ENCODE peak calls at places on chromosomes 13 and 19, in six cellular contexts. M is uterus; C is SK-N-SH; F is testis; A is CD8-positive, alpha-beta memory T cell; W is endodermal cell. J is an unnamed sample. For H3K36me3, the result is how much of the 10 kb centered on the place peaks cover.

GRCh38 chr19:1351324-1351947 is 32.3 kb upstream of the NDUFS7 start:
- DNase-seq in W (no peak), F (no peak), A (no peak), C (peak), M (no peak), J (no peak)

GRCh38 chr13:39073983-39074382 is 35.7 kb downstream of the NHLRC3 start:
- DNase-seq in W (peak), M (no peak), C (no peak), F (no peak), A (no peak), J (no peak)

GRCh38 chr13:111027481-111028439 is 87.3 kb upstream of the ARHGEF7 start:
- DNase-seq in C (no peak), A (no peak), W (no peak), F (no peak), M (no peak), J (no peak)

GRCh38 chr13:111401755-111402154 is 81.3 kb downstream of the TEX29 start:
- DNase-seq in W (no peak), C (no peak), A (no peak), F (no peak), M (no peak), J (no peak)

GRCh38 chr19:14159059-14159458 is 22.7 kb upstream of the ASF1B start:
- DNase-seq in A (no peak), W (no peak), M (no peak), C (no peak), F (no peak), J (no peak)

GRCh38 chr13:53069800-53070199 is 41.2 kb downstream of the OLFM4 start:
- DNase-seq in M (no peak), A (no peak), C (no peak), F (no peak), W (no peak), J (no peak)

GRCh38 chr19:55174425-55175116 is 5.5 kb downstream of the SYT5 start:
- DNase-seq in F (no peak), A (no peak), C (no peak), M (no peak), W (no peak), J (no peak)

GRCh38 chr19:15453091-15453498 is 3.3 kb upstream of the WIZ start:
- DNase-seq in W (peak), F (no peak), A (no peak), M (no peak), C (peak), J (no peak)

GRCh38 chr19:54179921-54180452 is 7.0 kb upstream of the TMC4 start:
- DNase-seq in M (no peak), C (peak), A (no peak), F (peak), W (peak), J (no peak)

GRCh38 chr13:77523834-77524728 is 11.4 kb upstream of the SCEL start:
- DNase-seq in F (no peak), C (no peak), A (no peak), M (no peak), W (no peak), J (no peak)

GRCh38 chr13:50122465-50122864 is 107.2 kb downstream of the KCNRG start:
- DNase-seq in M (no peak), F (no peak), A (no peak), W (peak), C (no peak), J (no peak)

GRCh38 chr13:107941345-107942029 is 273.8 kb downstream of the LIG4 start:
- DNase-seq in M (no peak), W (no peak), C (no peak), A (no peak), F (no peak), J (no peak)

GRCh38 chr13:31394491-31394890 is 194.7 kb downstream of the B3GLCT start:
- DNase-seq in M (no peak), C (no peak), W (no peak), A (no peak), F (no peak), J (no peak)

GRCh38 chr19:31499826-31500539 is 150.7 kb upstream of the TSHZ3 start:
- DNase-seq in C (no peak), W (no peak), M (no peak), A (no peak), F (no peak), J (no peak)

GRCh38 chr13:106513025-106513424 is 22.4 kb downstream of the EFNB2 start:
- DNase-seq in W (no peak), M (no peak), C (no peak), F (no peak), A (no peak), J (no peak)

GRCh38 chr13:33153421-33154381 is 131.9 kb downstream of the STARD13 start:
- DNase-seq in C (no peak), M (no peak), A (no peak), F (no peak), W (peak), J (no peak)

GRCh38 chr13:40576369-40576768 is 90.1 kb downstream of the FOXO1 start:
- DNase-seq in A (no peak), W (no peak), M (no peak), F (no peak), C (no peak), J (no peak)

GRCh38 chr19:39557791-39558622 is 18.0 kb upstream of the EID2 start:
- DNase-seq in C (no peak), W (no peak), F (no peak), A (peak), M (no peak), J (peak)

GRCh38 chr19:959935-960502 is 24.1 kb upstream of the WDR18 start:
- DNase-seq in F (no peak), A (no peak), M (no peak), C (no peak), W (peak), J (no peak)

GRCh38 chr19:5805465-5806132 is 732 bp downstream of the NRTN start:
- DNase-seq in A (peak), W (peak), M (no peak), F (peak), C (peak), J (no peak)

GRCh38 chr19:1251233-1251502 is 2.8 kb downstream of the MIDN start:
- DNase-seq in W (no peak), M (peak), A (no peak), F (peak), C (peak), J (no peak)

GRCh38 chr13:45299194-45299593 is 41.8 kb downstream of the TPT1 start:
- DNase-seq in C (no peak), M (no peak), A (no peak), W (no peak), F (no peak), J (no peak)

GRCh38 chr13:111384441-111385181 is 64.2 kb downstream of the TEX29 start:
- DNase-seq in C (no peak), M (no peak), A (no peak), F (no peak), W (peak), J (no peak)

GRCh38 chr13:94389544-94390351 is 89.7 kb downstream of the DCT start:
- DNase-seq in C (no peak), F (no peak), W (no peak), M (no peak), A (no peak), J (no peak)

GRCh38 chr13:31982540-31982939 is 49.0 kb upstream of the FRY start:
- DNase-seq in F (peak), M (no peak), C (peak), A (no peak), W (no peak), J (no peak)

GRCh38 chr13:33204130-33204927 is 81.2 kb downstream of the STARD13 start:
- DNase-seq in F (peak), C (peak), A (no peak), M (peak), W (no peak), J (peak)

GRCh38 chr19:56404705-56405056 is 549 bp downstream of the ZNF583 start:
- DNase-seq in F (no peak), C (no peak), M (no peak), W (no peak), A (peak), J (no peak)

GRCh38 chr19:57192064-57192395 is 730 bp downstream of the ZNF264 start:
- DNase-seq in F (no peak), A (no peak), C (peak), M (no peak), W (no peak), J (no peak)

GRCh38 chr19:18408053-18408476 is 10.6 kb upstream of the LRRC25 start:
- DNase-seq in M (no peak), F (no peak), C (peak), W (peak), A (no peak), J (peak)

GRCh38 chr19:15280915-15281683 is 48.9 kb upstream of the EPHX3 start:
- DNase-seq in C (peak), F (peak), M (peak), W (no peak), A (no peak), J (no peak)

GRCh38 chr13:39144941-39145533 is 106.8 kb downstream of the NHLRC3 start:
- DNase-seq in C (peak), M (peak), F (peak), A (no peak), W (peak), J (peak)

GRCh38 chr13:46121033-46121432 is 16.2 kb upstream of the CPB2 start:
- DNase-seq in M (no peak), F (no peak), W (no peak), A (no peak), C (no peak), J (no peak)

GRCh38 chr19:54426291-54426918 is 11.1 kb downstream of the TTYH1 start:
- DNase-seq in M (no peak), W (peak), F (no peak), A (no peak), C (no peak), J (no peak)

GRCh38 chr13:85277753-85278152 is 521.5 kb downstream of the SLITRK6 start:
- DNase-seq in C (no peak), M (no peak), W (no peak), F (no peak), A (no peak), J (no peak)

GRCh38 chr19:43820098-43820860 is 6.8 kb upstream of the ZNF283 start:
- DNase-seq in A (no peak), M (peak), F (peak), C (peak), W (peak), J (no peak)

GRCh38 chr13:31111136-31111535 is 50.6 kb downstream of the HSPH1 start:
- DNase-seq in C (no peak), F (no peak), A (no peak), M (no peak), W (no peak), J (no peak)

GRCh38 chr19:46065486-46065885 is 24.7 kb upstream of the IGFL4 start:
- DNase-seq in W (no peak), A (no peak), C (no peak), M (no peak), F (no peak), J (no peak)

GRCh38 chr19:55809381-55810058 is 22.3 kb downstream of the NLRP11 start:
- DNase-seq in F (peak), W (peak), C (peak), A (peak), M (no peak), J (peak)

GRCh38 chr13:33859691-33860303 is 41.8 kb downstream of the RFC3 start:
- DNase-seq in C (no peak), F (no peak), M (no peak), W (no peak), A (no peak), J (no peak)

GRCh38 chr19:7527516-7528191 is 5.2 kb downstream of the MCOLN1 start:
- DNase-seq in C (no peak), F (no peak), M (no peak), W (no peak), A (no peak), J (no peak)

GRCh38 chr19:7529610-7530490 is 5.7 kb upstream of the PNPLA6 start:
- DNase-seq in A (no peak), C (no peak), W (no peak), M (no peak), F (no peak), J (no peak)

GRCh38 chr19:7528192-7528519 is 5.7 kb downstream of the MCOLN1 start:
- DNase-seq in A (no peak), W (peak), C (no peak), M (no peak), F (no peak), J (no peak)

GRCh38 chr19:7528522-7529245 is 6.3 kb downstream of the MCOLN1 start:
- DNase-seq in A (no peak), M (no peak), W (peak), C (no peak), F (no peak), J (no peak)

GRCh38 chr19:7529246-7529600 is 6.3 kb upstream of the PNPLA6 start:
- DNase-seq in M (no peak), A (no peak), F (no peak), C (no peak), W (peak), J (no peak)
- H3K36me3 ChIP-seq in M (under half), A (under half), F (under half), C (under half), W (under half), J (under half)

GRCh38 chr19:41294393-41294792 is 15.6 kb upstream of the CCDC97 start:
- DNase-seq in A (no peak), W (no peak), C (no peak), M (no peak), F (no peak), J (no peak)
- H3K4me3 ChIP-seq in A (no peak), W (no peak), C (no peak), M (no peak), F (no peak), J (no peak)

DNA sequence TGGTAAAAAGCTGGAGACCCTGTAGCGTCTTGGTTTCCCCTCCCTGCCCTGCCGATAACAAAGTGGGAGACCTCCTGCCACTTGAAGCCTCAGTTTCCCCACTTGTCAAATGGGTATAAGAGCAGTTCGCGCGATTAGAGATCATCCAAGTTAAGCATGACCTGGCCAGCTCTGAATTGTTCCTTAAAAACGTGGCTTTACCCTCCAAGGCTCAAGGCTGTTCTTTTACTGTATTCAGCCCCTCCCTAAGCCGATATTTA is 419 bp downstream of the TNPO2 start:
- DNase-seq in M (no peak), C (no peak), W (peak), A (no peak), F (no peak), J (no peak)
- H3K36me3 ChIP-seq in M (under half), C (under half), W (under half), A (under half), F (under half), J (under half)

DNA sequence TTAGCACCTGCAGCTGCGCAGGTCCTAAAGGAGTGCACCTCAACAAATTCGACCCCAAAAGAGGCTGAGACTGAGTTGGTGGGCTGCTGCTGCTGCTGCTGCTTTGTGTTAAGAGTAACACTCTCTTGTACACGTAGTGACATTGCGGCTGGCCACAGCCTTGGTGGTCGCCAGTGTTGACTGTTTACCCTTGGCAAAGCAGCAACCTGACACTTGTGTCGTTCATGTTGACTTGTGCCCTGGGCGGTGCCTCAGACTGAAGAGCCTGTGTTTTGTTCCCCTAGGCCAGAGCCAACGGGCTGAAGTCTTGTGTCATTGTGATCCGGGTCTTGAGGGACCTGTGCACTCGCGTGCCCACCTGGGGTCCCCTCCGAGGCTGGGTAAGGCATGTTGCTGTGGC is 22.4 kb upstream of the QTRT1 start:
- DNase-seq in A (no peak), C (no peak), F (no peak), M (no peak), W (no peak), J (no peak)
- H3K4me3 ChIP-seq in A (no peak), C (no peak), F (no peak), M (no peak), W (no peak), J (no peak)

GRCh38 chr19:7840629-7841028 is 10.6 kb downstream of the EVI5L start:
- DNase-seq in A (no peak), W (no peak), C (no peak), M (no peak), F (no peak), J (no peak)

GRCh38 chr19:7841751-7842660 is 12.0 kb downstream of the EVI5L start:
- DNase-seq in M (no peak), C (no peak), F (no peak), W (no peak), A (no peak), J (no peak)

GRCh38 chr19:7844405-7844804 is 14.4 kb downstream of the EVI5L start:
- DNase-seq in W (no peak), M (no peak), C (no peak), A (no peak), F (no peak), J (no peak)

GRCh38 chr19:7843521-7843920 is 13.5 kb downstream of the EVI5L start:
- DNase-seq in A (no peak), M (no peak), F (no peak), C (peak), W (no peak), J (no peak)

GRCh38 chr19:7842661-7843294 is 12.8 kb downstream of the EVI5L start:
- DNase-seq in C (no peak), F (no peak), A (no peak), M (no peak), W (no peak), J (no peak)
- H3K36me3 ChIP-seq in C (under half), F (under half), A (under half), M (under half), W (under half), J (under half)

DNA sequence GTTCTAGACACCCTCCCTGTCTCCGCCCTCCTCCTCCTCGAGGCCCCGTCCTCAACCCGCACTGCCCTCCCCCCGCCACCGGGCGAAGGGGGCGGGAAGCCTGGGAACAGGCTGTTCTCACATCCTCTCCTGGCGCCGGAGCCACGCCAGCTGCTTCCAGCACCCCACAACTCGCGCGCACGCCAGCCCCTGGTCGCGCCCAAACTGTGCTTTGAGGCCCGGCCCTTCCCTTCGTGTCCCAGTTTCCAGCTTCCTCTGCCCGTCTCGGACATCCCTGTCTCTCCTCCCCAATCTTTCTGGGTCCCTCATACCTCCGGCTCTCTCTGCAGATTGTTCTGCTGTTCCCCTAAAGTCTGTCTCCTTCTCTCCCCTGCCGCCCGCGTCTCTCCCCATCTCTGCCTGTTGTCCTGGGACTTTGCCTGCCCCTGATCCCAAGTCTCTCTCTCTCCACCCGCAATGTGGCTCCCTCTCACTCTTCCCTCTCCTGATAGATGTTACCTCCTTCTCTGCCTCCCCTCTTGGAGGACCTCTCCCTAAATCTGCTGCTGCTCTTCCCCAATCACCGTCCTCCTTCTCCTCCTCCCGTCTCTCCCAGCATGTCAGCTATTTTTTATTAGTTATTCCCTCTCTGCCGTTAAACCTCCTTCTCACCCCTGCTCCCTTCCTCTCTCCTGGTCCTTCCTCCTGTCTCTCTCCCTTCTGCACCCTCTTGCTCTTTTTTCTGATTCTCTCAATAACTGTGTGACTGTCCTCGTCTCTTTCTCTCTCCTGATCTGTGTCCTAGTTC is 14.2 kb downstream of the DPF1 start:
- DNase-seq in A (no peak), C (peak), F (peak), M (peak), W (peak), J (no peak)
- H3K4me3 ChIP-seq in A (no peak), C (no peak), F (peak), M (peak), W (no peak), J (no peak)

DNA sequence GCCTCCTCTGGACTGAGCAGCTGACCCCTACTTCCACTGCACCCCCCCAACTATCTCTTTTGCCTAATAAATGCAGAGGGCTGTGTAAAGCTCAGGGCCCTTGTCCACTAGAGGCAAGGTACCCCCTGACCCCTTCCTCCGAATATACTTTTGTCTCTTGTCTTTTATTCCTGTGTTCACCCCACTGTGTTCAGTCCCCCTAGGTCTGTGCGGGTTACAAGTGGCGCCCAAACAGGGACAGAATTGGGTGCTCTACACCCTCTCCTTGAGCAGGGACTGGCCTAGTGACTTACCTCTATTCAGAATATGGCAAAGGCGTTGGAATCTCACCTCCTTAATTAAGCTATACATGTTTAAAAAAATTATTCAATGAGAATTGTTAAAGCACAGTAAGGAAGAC is 15.0 kb downstream of the ZNF350 start:
- DNase-seq in F (no peak), W (no peak), A (no peak), C (no peak), M (no peak), J (no peak)
- H3K36me3 ChIP-seq in F (under half), W (half or more), A (half or more), C (half or more), M (under half), J (under half)

DNA sequence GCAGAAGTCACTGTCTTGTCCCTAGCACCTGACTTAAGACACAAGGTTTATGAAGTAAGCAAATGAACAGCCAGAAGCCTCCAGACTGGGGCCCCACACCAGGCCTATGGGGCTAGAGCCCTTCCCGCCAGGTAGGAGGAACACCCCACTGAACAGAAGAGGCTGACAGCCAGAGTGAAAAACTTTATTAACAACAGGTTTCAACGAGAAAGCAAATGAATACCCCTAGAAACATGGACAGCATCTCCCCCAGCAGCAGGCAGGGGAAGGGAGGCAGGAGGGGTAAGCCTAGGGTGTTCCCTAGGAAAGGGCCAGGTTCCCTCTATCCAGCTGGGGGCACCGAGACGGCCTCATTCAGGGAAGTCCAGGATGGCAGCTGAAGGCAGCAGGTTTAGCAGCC is 1.3 kb downstream of the WDR83 start:
- DNase-seq in M (no peak), C (no peak), W (no peak), F (no peak), A (no peak), J (no peak)
- H3K4me3 ChIP-seq in M (no peak), C (peak), W (peak), F (no peak), A (no peak), J (no peak)

J was measured in GM06990.